ENCODE peak calls at places on chromosome 17, in five cellular contexts. D, F, Z, R and S are unnamed samples.

GRCh38 chr17:55743103-55743679 is 7.7 kb upstream of the PCTP start:
- DNase-seq in Z (peak; percentile 60), R (no peak), F (peak; percentile 25), D (no peak), S (no peak)

GRCh38 chr17:7043544-7044268 is at the start of gene SLC16A11:
- DNase-seq in D (peak; percentile 64), F (peak; percentile 39), R (no peak), Z (no peak), S (peak; percentile 47)

GRCh38 chr17:16352303-16352837 is 899 bp downstream of the CENPV start:
- DNase-seq in Z (peak; percentile 62), D (peak; percentile 19), R (no peak), F (peak; percentile 63), S (peak; percentile 88)

GRCh38 chr17:40950176-40950575 is 12.7 kb upstream of the KRT23 start:
- DNase-seq in Z (no peak), D (no peak), F (no peak), R (no peak), S (no peak)

GRCh38 chr17:15479697-15480096 is 12.3 kb upstream of the CDRT4 start:
- DNase-seq in D (no peak), R (no peak), F (no peak), Z (no peak), S (peak; percentile 89)

GRCh38 chr17:11331790-11332526 is 90.9 kb downstream of the SHISA6 start:
- DNase-seq in D (no peak), Z (no peak), R (no peak), F (no peak), S (no peak)

GRCh38 chr17:50258647-50259483 is 15.4 kb upstream of the TMEM92 start:
- DNase-seq in Z (no peak), R (no peak), F (no peak), D (no peak), S (no peak)

GRCh38 chr17:40485851-40486512 is 15.4 kb downstream of the TNS4 start:
- DNase-seq in Z (peak; percentile 99), F (no peak), R (no peak), D (peak; percentile 42), S (peak; percentile 44)

GRCh38 chr17:38595892-38596291 is 9.9 kb downstream of the SRCIN1 start:
- DNase-seq in Z (no peak), F (no peak), R (no peak), D (no peak), S (no peak)

GRCh38 chr17:1779571-1780074 is 17.8 kb downstream of the SERPINF1 start:
- DNase-seq in R (no peak), F (no peak), Z (no peak), D (peak; percentile 82), S (peak; percentile 83)

GRCh38 chr17:32870969-32871368 is 6.0 kb downstream of the MYO1D start:
- DNase-seq in R (no peak), F (no peak), D (peak; percentile 64), Z (no peak), S (no peak)

GRCh38 chr17:80859004-80859941 is 132.4 kb upstream of the CHMP6 start:
- DNase-seq in R (peak; percentile 28), Z (peak; percentile 37), D (peak; percentile 80), F (peak; percentile 66), S (no peak)

GRCh38 chr17:76716146-76716833 is 5.5 kb upstream of the MXRA7 start:
- DNase-seq in R (no peak), F (no peak), D (peak; percentile 72), Z (no peak), S (no peak)

GRCh38 chr17:30363715-30364202 is 15.0 kb upstream of the CPD start:
- DNase-seq in Z (no peak), F (no peak), D (no peak), R (no peak), S (no peak)

GRCh38 chr17:57486978-57487377 is 230.7 kb downstream of the MSI2 start:
- DNase-seq in R (no peak), D (no peak), F (no peak), Z (no peak), S (no peak)

GRCh38 chr17:14748036-14748715 is 447.3 kb downstream of the HS3ST3B1 start:
- DNase-seq in D (no peak), F (no peak), R (no peak), Z (no peak), S (peak; percentile 60)

GRCh38 chr17:74010903-74011302 is 192.6 kb upstream of the RPL38 start:
- DNase-seq in Z (no peak), R (no peak), D (no peak), F (no peak), S (no peak)

GRCh38 chr17:75976175-75976848 is 2.7 kb downstream of the ACOX1 start:
- DNase-seq in F (no peak), D (no peak), Z (peak; percentile 24), R (no peak), S (no peak)

GRCh38 chr17:68095205-68095811 is 59.8 kb downstream of the KPNA2 start:
- DNase-seq in R (no peak), D (no peak), F (no peak), Z (no peak), S (no peak)

GRCh38 chr17:7856840-7857723 is at the start of gene NAA38:
- DNase-seq in F (peak; percentile 91), R (peak; percentile 95), D (peak; percentile 96), Z (peak; percentile 100), S (peak; percentile 96)

GRCh38 chr17:76473541-76473985 is 6.2 kb downstream of the AANAT start:
- DNase-seq in R (no peak), Z (peak; percentile 49), D (no peak), F (peak; percentile 52), S (no peak)